ENCODE peak calls at places on chromosomes 6 and 20, in eight cellular contexts. One of them, this sample, is unnamed.

GRCh38 chr20:41386502-41387427 is 20.1 kb upstream of the EMILIN3 start:
- DNase-seq in tibial artery: no peak
- DNase-seq in IMR-90: peak; percentile 26
- DNase-seq in fibroblast of lung: no peak
- DNase-seq in GM23338: no peak
- DNase-seq in colonic mucosa: no peak
- DNase-seq in mucosa of descending colon: no peak
- DNase-seq in esophagus squamous epithelium: no peak
- DNase-seq in this sample: no peak

GRCh38 chr6:35052694-35053565 is 88.2 kb downstream of the TCP11 start:
- DNase-seq in esophagus squamous epithelium: no peak
- DNase-seq in tibial artery: peak; percentile 82
- DNase-seq in mucosa of descending colon: no peak
- DNase-seq in colonic mucosa: peak; percentile 35
- DNase-seq in IMR-90: peak; percentile 56
- DNase-seq in GM23338: no peak
- DNase-seq in fibroblast of lung: peak; percentile 36
- DNase-seq in this sample: no peak

GRCh38 chr6:107360476-107360875 is 98.9 kb downstream of the PDSS2 start:
- DNase-seq in esophagus squamous epithelium: no peak
- DNase-seq in colonic mucosa: no peak
- DNase-seq in GM23338: no peak
- DNase-seq in IMR-90: peak; percentile 46
- DNase-seq in tibial artery: no peak
- DNase-seq in mucosa of descending colon: no peak
- DNase-seq in fibroblast of lung: no peak
- DNase-seq in this sample: no peak

GRCh38 chr6:80610821-80611220 is 504.4 kb downstream of the BCKDHB start:
- DNase-seq in mucosa of descending colon: no peak
- DNase-seq in GM23338: no peak
- DNase-seq in esophagus squamous epithelium: no peak
- DNase-seq in tibial artery: no peak
- DNase-seq in colonic mucosa: no peak
- DNase-seq in IMR-90: peak; percentile 57
- DNase-seq in fibroblast of lung: peak; percentile 71
- DNase-seq in this sample: peak; percentile 54

GRCh38 chr20:23145281-23145700 is 59.2 kb upstream of the CD93 start:
- DNase-seq in colonic mucosa: no peak
- DNase-seq in esophagus squamous epithelium: no peak
- DNase-seq in GM23338: no peak
- DNase-seq in fibroblast of lung: peak; percentile 80
- DNase-seq in tibial artery: peak; percentile 93
- DNase-seq in mucosa of descending colon: peak; percentile 20
- DNase-seq in IMR-90: peak; percentile 56
- DNase-seq in this sample: peak; percentile 82

GRCh38 chr6:22526753-22527152 is 42.6 kb upstream of the HDGFL1 start:
- DNase-seq in fibroblast of lung: peak; percentile 17
- DNase-seq in mucosa of descending colon: no peak
- DNase-seq in GM23338: no peak
- DNase-seq in IMR-90: peak; percentile 36
- DNase-seq in colonic mucosa: no peak
- DNase-seq in tibial artery: no peak
- DNase-seq in esophagus squamous epithelium: no peak
- DNase-seq in this sample: peak; percentile 45

GRCh38 chr6:125588268-125588667 is 161.2 kb upstream of the HEY2 start:
- DNase-seq in colonic mucosa: no peak
- DNase-seq in IMR-90: no peak
- DNase-seq in fibroblast of lung: no peak
- DNase-seq in mucosa of descending colon: no peak
- DNase-seq in esophagus squamous epithelium: no peak
- DNase-seq in GM23338: no peak
- DNase-seq in tibial artery: no peak
- DNase-seq in this sample: no peak

GRCh38 chr6:41209547-41209951 is 8.6 kb upstream of the TREML2 start:
- DNase-seq in fibroblast of lung: no peak
- DNase-seq in colonic mucosa: no peak
- DNase-seq in GM23338: no peak
- DNase-seq in esophagus squamous epithelium: no peak
- DNase-seq in tibial artery: no peak
- DNase-seq in mucosa of descending colon: no peak
- DNase-seq in IMR-90: no peak
- DNase-seq in this sample: no peak

GRCh38 chr6:56357616-56358373 is 110.4 kb upstream of the COL21A1 start:
- DNase-seq in IMR-90: peak; percentile 57
- DNase-seq in GM23338: no peak
- DNase-seq in esophagus squamous epithelium: no peak
- DNase-seq in mucosa of descending colon: no peak
- DNase-seq in fibroblast of lung: peak; percentile 82
- DNase-seq in colonic mucosa: no peak
- DNase-seq in tibial artery: no peak
- DNase-seq in this sample: peak; percentile 70

GRCh38 chr6:4610256-4610655 is 165.9 kb upstream of the CDYL start:
- DNase-seq in IMR-90: peak; percentile 77
- DNase-seq in colonic mucosa: peak; percentile 26
- DNase-seq in mucosa of descending colon: no peak
- DNase-seq in GM23338: no peak
- DNase-seq in fibroblast of lung: peak; percentile 90
- DNase-seq in tibial artery: peak; percentile 77
- DNase-seq in esophagus squamous epithelium: no peak
- DNase-seq in this sample: no peak

GRCh38 chr6:69861986-69862385 is 4.4 kb upstream of the COL19A1 start:
- DNase-seq in esophagus squamous epithelium: no peak
- DNase-seq in fibroblast of lung: peak; percentile 5
- DNase-seq in mucosa of descending colon: no peak
- DNase-seq in colonic mucosa: no peak
- DNase-seq in IMR-90: no peak
- DNase-seq in tibial artery: no peak
- DNase-seq in GM23338: peak; percentile 16
- DNase-seq in this sample: no peak

GRCh38 chr6:20678831-20679352 is 144.6 kb downstream of the CDKAL1 start:
- DNase-seq in tibial artery: no peak
- DNase-seq in IMR-90: peak; percentile 12
- DNase-seq in colonic mucosa: no peak
- DNase-seq in esophagus squamous epithelium: no peak
- DNase-seq in mucosa of descending colon: no peak
- DNase-seq in GM23338: peak; percentile 32
- DNase-seq in fibroblast of lung: no peak
- DNase-seq in this sample: peak; percentile 10

GRCh38 chr6:125930810-125931418 is 25.7 kb upstream of the HINT3 start:
- DNase-seq in fibroblast of lung: no peak
- DNase-seq in esophagus squamous epithelium: no peak
- DNase-seq in IMR-90: peak; percentile 87
- DNase-seq in GM23338: no peak
- DNase-seq in mucosa of descending colon: no peak
- DNase-seq in colonic mucosa: no peak
- DNase-seq in tibial artery: no peak
- DNase-seq in this sample: no peak

GRCh38 chr20:46148313-46149213 is 30.4 kb downstream of the CD40 start:
- DNase-seq in esophagus squamous epithelium: no peak
- DNase-seq in mucosa of descending colon: no peak
- DNase-seq in GM23338: no peak
- DNase-seq in fibroblast of lung: no peak
- DNase-seq in colonic mucosa: no peak
- DNase-seq in IMR-90: no peak
- DNase-seq in tibial artery: no peak
- DNase-seq in this sample: no peak

GRCh38 chr20:8365634-8366033 is 233.6 kb downstream of the PLCB1 start:
- DNase-seq in colonic mucosa: no peak
- DNase-seq in GM23338: no peak
- DNase-seq in IMR-90: no peak
- DNase-seq in mucosa of descending colon: no peak
- DNase-seq in tibial artery: no peak
- DNase-seq in fibroblast of lung: no peak
- DNase-seq in esophagus squamous epithelium: no peak
- DNase-seq in this sample: no peak

GRCh38 chr6:150413768-150414167 is 45.0 kb downstream of the IYD start:
- DNase-seq in GM23338: no peak
- DNase-seq in mucosa of descending colon: no peak
- DNase-seq in esophagus squamous epithelium: no peak
- DNase-seq in colonic mucosa: no peak
- DNase-seq in IMR-90: no peak
- DNase-seq in tibial artery: no peak
- DNase-seq in fibroblast of lung: no peak
- DNase-seq in this sample: no peak

GRCh38 chr6:80464901-80465300 is 358.4 kb downstream of the BCKDHB start:
- DNase-seq in tibial artery: no peak
- DNase-seq in fibroblast of lung: no peak
- DNase-seq in esophagus squamous epithelium: no peak
- DNase-seq in GM23338: peak; percentile 52
- DNase-seq in mucosa of descending colon: no peak
- DNase-seq in colonic mucosa: no peak
- DNase-seq in IMR-90: no peak
- DNase-seq in this sample: no peak

GRCh38 chr6:133610271-133610840 is 278.6 kb upstream of the TCF21 start:
- DNase-seq in mucosa of descending colon: no peak
- DNase-seq in fibroblast of lung: peak; percentile 46
- DNase-seq in IMR-90: peak; percentile 75
- DNase-seq in tibial artery: no peak
- DNase-seq in esophagus squamous epithelium: no peak
- DNase-seq in colonic mucosa: no peak
- DNase-seq in GM23338: no peak
- DNase-seq in this sample: peak; percentile 33

GRCh38 chr6:158660331-158660730 is 10.5 kb downstream of the SYTL3 start:
- DNase-seq in fibroblast of lung: no peak
- DNase-seq in GM23338: peak; percentile 80
- DNase-seq in colonic mucosa: peak; percentile 63
- DNase-seq in mucosa of descending colon: peak; percentile 55
- DNase-seq in tibial artery: no peak
- DNase-seq in esophagus squamous epithelium: no peak
- DNase-seq in IMR-90: no peak
- DNase-seq in this sample: peak; percentile 68

DNA sequence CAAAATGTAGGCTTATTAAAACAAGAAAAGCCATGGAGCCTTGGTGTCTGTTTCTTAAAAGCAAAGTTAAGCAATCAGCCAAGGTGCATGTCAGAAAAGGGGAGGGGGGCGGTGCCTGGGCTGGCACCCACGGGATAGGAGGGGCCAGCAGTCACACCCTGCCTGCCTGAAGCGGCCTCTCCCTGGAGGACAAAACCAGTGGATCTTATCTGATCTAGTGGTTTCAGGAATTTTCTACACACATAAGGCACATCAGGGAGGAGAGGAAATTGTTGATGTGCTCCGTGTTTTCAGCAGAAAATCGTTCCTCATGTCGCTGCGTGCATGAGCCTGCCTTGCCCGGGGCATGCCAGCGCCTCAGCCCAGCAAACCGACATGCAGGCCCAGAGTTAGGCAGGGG is 276.4 kb downstream of the TAF4 start:
- DNase-seq in esophagus squamous epithelium: no peak
- DNase-seq in mucosa of descending colon: no peak
- DNase-seq in colonic mucosa: no peak
- DNase-seq in GM23338: no peak
- DNase-seq in IMR-90: no peak
- DNase-seq in fibroblast of lung: peak; percentile 15
- DNase-seq in tibial artery: no peak
- DNase-seq in this sample: no peak
- H3K36me3 ChIP-seq in esophagus squamous epithelium: no peaks in the 10 kb centered on the region
- H3K36me3 ChIP-seq in mucosa of descending colon: no peaks in the 10 kb centered on the region
- H3K36me3 ChIP-seq in colonic mucosa: no peaks in the 10 kb centered on the region
- H3K36me3 ChIP-seq in GM23338: no peaks in the 10 kb centered on the region
- H3K36me3 ChIP-seq in IMR-90: no peaks in the 10 kb centered on the region
- H3K36me3 ChIP-seq in fibroblast of lung: no peaks in the 10 kb centered on the region
- H3K36me3 ChIP-seq in tibial artery: no peaks in the 10 kb centered on the region
- H3K36me3 ChIP-seq in this sample: no peaks in the 10 kb centered on the region

GRCh38 chr20:17957505-17958325 is 10.9 kb downstream of the SNX5 start:
- DNase-seq in mucosa of descending colon: no peak
- DNase-seq in GM23338: no peak
- DNase-seq in IMR-90: peak; percentile 64
- DNase-seq in colonic mucosa: no peak
- DNase-seq in tibial artery: no peak
- DNase-seq in fibroblast of lung: peak; percentile 57
- DNase-seq in esophagus squamous epithelium: no peak
- DNase-seq in this sample: no peak

GRCh38 chr20:17960927-17961599 is 7.5 kb downstream of the SNX5 start:
- DNase-seq in esophagus squamous epithelium: no peak
- DNase-seq in mucosa of descending colon: no peak
- DNase-seq in GM23338: no peak
- DNase-seq in IMR-90: peak; percentile 66
- DNase-seq in fibroblast of lung: peak; percentile 67
- DNase-seq in colonic mucosa: peak; percentile 45
- DNase-seq in tibial artery: no peak
- DNase-seq in this sample: no peak

GRCh38 chr20:17958326-17959256 is 10.0 kb downstream of the SNX5 start:
- DNase-seq in fibroblast of lung: peak; percentile 55
- DNase-seq in GM23338: peak; percentile 20
- DNase-seq in esophagus squamous epithelium: no peak
- DNase-seq in IMR-90: peak; percentile 61
- DNase-seq in tibial artery: no peak
- DNase-seq in colonic mucosa: no peak
- DNase-seq in mucosa of descending colon: no peak
- DNase-seq in this sample: peak; percentile 43

GRCh38 chr20:17961600-17961965 is 7.0 kb downstream of the SNX5 start:
- DNase-seq in GM23338: no peak
- DNase-seq in tibial artery: no peak
- DNase-seq in fibroblast of lung: no peak
- DNase-seq in esophagus squamous epithelium: no peak
- DNase-seq in colonic mucosa: no peak
- DNase-seq in mucosa of descending colon: no peak
- DNase-seq in IMR-90: peak; percentile 33
- DNase-seq in this sample: no peak

DNA sequence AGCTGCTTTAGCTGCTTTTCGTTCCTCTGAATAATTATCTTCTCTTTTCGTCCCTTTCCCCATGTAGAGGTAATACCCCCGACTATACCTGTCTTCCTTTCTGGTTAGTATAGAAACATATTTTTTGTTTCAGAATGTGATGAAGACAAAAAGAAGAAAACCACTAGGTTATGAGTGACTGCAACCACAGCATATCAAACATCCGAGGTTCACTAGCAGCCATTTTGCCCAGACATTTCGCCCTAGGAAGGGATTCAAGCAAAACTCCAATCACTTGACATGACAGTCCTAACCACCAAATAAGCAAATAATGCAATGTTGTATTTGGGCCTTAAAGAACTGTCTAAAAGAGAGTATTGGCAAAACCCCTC is 9.4 kb downstream of the SNX5 start:
- DNase-seq in IMR-90: no peak
- DNase-seq in fibroblast of lung: no peak
- DNase-seq in mucosa of descending colon: no peak
- DNase-seq in tibial artery: no peak
- DNase-seq in esophagus squamous epithelium: no peak
- DNase-seq in colonic mucosa: no peak
- DNase-seq in GM23338: no peak
- DNase-seq in this sample: no peak
- H3K36me3 ChIP-seq in IMR-90: peaks cover 23% of the 10 kb centered on the region
- H3K36me3 ChIP-seq in fibroblast of lung: peaks cover 3% of the 10 kb centered on the region
- H3K36me3 ChIP-seq in mucosa of descending colon: no peaks in the 10 kb centered on the region
- H3K36me3 ChIP-seq in tibial artery: peaks cover 17% of the 10 kb centered on the region
- H3K36me3 ChIP-seq in esophagus squamous epithelium: peaks cover 3% of the 10 kb centered on the region
- H3K36me3 ChIP-seq in colonic mucosa: no peaks in the 10 kb centered on the region
- H3K36me3 ChIP-seq in GM23338: peaks cover 15% of the 10 kb centered on the region
- H3K36me3 ChIP-seq in this sample: peaks cover 61% of the 10 kb centered on the region

GRCh38 chr20:36496707-36497669 is 44.3 kb upstream of the MYL9 start:
- DNase-seq in GM23338: no peak
- DNase-seq in IMR-90: no peak
- DNase-seq in mucosa of descending colon: peak; percentile 18
- DNase-seq in fibroblast of lung: no peak
- DNase-seq in tibial artery: no peak
- DNase-seq in esophagus squamous epithelium: no peak
- DNase-seq in colonic mucosa: no peak
- DNase-seq in this sample: no peak
- H3K36me3 ChIP-seq in GM23338: no peaks in the 10 kb centered on the region
- H3K36me3 ChIP-seq in IMR-90: peaks cover 59% of the 10 kb centered on the region
- H3K36me3 ChIP-seq in mucosa of descending colon: peaks cover 4% of the 10 kb centered on the region
- H3K36me3 ChIP-seq in fibroblast of lung: peaks cover 31% of the 10 kb centered on the region
- H3K36me3 ChIP-seq in tibial artery: peaks cover 58% of the 10 kb centered on the region
- H3K36me3 ChIP-seq in esophagus squamous epithelium: peaks cover 26% of the 10 kb centered on the region
- H3K36me3 ChIP-seq in colonic mucosa: peaks cover 6% of the 10 kb centered on the region
- H3K36me3 ChIP-seq in this sample: peaks cover 35% of the 10 kb centered on the region

GRCh38 chr20:38951611-38952010 is 10.5 kb upstream of the DHX35 start:
- DNase-seq in IMR-90: no peak
- DNase-seq in mucosa of descending colon: no peak
- DNase-seq in esophagus squamous epithelium: no peak
- DNase-seq in tibial artery: no peak
- DNase-seq in GM23338: no peak
- DNase-seq in colonic mucosa: no peak
- DNase-seq in fibroblast of lung: no peak
- DNase-seq in this sample: no peak
- H3K36me3 ChIP-seq in IMR-90: peaks cover 12% of the 10 kb centered on the region
- H3K36me3 ChIP-seq in mucosa of descending colon: no peaks in the 10 kb centered on the region
- H3K36me3 ChIP-seq in esophagus squamous epithelium: peaks cover 8% of the 10 kb centered on the region
- H3K36me3 ChIP-seq in tibial artery: no peaks in the 10 kb centered on the region
- H3K36me3 ChIP-seq in GM23338: peaks cover 47% of the 10 kb centered on the region
- H3K36me3 ChIP-seq in colonic mucosa: no peaks in the 10 kb centered on the region
- H3K36me3 ChIP-seq in fibroblast of lung: peaks cover 13% of the 10 kb centered on the region
- H3K36me3 ChIP-seq in this sample: peaks cover 62% of the 10 kb centered on the region